ENCODE peak calls at places on chromosomes 5 and 9, in six cellular contexts. Z is tibial nerve, S is WERI-Rb-1, B is fibroblast of lung, I is psoas muscle, F is ovary. A is an unnamed sample.

GRCh38 chr9:87389936-87390335 is 107.7 kb upstream of the DAPK1 start:
- DNase-seq in Z (no peak), S (no peak), B (no peak), I (no peak), F (no peak), A (no peak)

GRCh38 chr9:80867731-80868130 is 821.6 kb downstream of the TLE1 start:
- DNase-seq in Z (no peak), S (no peak), B (peak), I (no peak), F (no peak), A (no peak)

GRCh38 chr5:150278916-150279315 is 10.7 kb downstream of the CAMK2A start:
- DNase-seq in Z (no peak), S (no peak), B (peak), I (no peak), F (no peak), A (no peak)

GRCh38 chr9:92633879-92634278 is 36.1 kb downstream of the IPPK start:
- DNase-seq in Z (no peak), S (no peak), B (no peak), I (no peak), F (peak), A (no peak)

GRCh38 chr5:135465391-135466122 is 13.4 kb upstream of the TIFAB start:
- DNase-seq in Z (no peak), S (no peak), B (no peak), I (no peak), F (no peak), A (no peak)

GRCh38 chr9:26426732-26427131 is 465.9 kb downstream of the CAAP1 start:
- DNase-seq in Z (no peak), S (peak), B (no peak), I (no peak), F (no peak), A (no peak)

GRCh38 chr9:111984075-111984802 is 87.6 kb downstream of the UGCG start:
- DNase-seq in Z (no peak), S (no peak), B (no peak), I (no peak), F (no peak), A (no peak)

GRCh38 chr9:129811967-129812363 is 9.0 kb downstream of the TOR1B start:
- DNase-seq in Z (no peak), S (peak), B (no peak), I (no peak), F (no peak), A (no peak)

GRCh38 chr5:961711-962240 is 46.8 kb upstream of the NKD2 start:
- DNase-seq in Z (no peak), S (no peak), B (no peak), I (peak), F (no peak), A (no peak)

GRCh38 chr5:7876867-7877266 is 7.9 kb downstream of the MTRR start:
- DNase-seq in Z (no peak), S (no peak), B (peak), I (no peak), F (no peak), A (no peak)

DNA sequence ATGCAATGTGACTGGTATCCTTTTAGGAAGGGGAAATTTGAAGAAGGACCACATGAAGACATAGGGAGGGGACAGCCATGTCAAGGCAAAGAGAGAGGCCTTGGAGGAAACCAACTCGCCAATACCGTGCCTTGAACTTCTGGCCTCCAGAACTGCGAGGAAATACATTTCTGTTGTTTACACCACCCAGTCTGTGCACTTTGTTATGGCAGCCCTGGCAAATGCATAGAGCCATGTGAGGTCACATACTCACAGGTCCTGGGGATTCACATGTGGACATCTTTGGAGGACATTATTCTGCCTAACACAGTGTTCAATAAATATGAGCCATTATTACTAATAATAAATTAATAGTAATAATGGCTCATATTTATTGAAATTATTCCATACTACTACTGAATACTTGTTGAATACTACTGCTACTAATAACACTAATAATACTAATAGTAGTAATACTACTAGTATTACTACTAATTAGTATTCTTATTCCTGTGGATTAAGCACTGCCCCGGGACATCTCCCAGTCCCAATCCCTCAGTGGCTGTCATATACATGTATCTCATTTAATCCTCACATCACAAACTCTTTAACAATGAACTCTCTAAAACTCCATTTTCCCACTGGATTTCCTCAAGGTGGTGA is 8.5 kb downstream of the TRAF1 start:
- DNase-seq in Z (no peak), S (no peak), B (no peak), I (no peak), F (no peak), A (no peak)
- H3K27ac ChIP-seq in Z (peak), S (peak), B (no peak), I (no peak), F (peak), A (peak)

GRCh38 chr5:91957671-91958070 is 574.6 kb upstream of the ARRDC3 start:
- DNase-seq in Z (no peak), S (no peak), B (peak), I (no peak), F (no peak), A (no peak)

GRCh38 chr5:91956738-91957137 is 573.6 kb upstream of the ARRDC3 start:
- DNase-seq in Z (no peak), S (no peak), B (no peak), I (no peak), F (no peak), A (no peak)

GRCh38 chr5:91950328-91950727 is 567.2 kb upstream of the ARRDC3 start:
- DNase-seq in Z (no peak), S (no peak), B (no peak), I (no peak), F (no peak), A (no peak)

GRCh38 chr5:91955610-91956009 is 572.5 kb upstream of the ARRDC3 start:
- DNase-seq in Z (no peak), S (no peak), B (no peak), I (no peak), F (no peak), A (peak)
- H3K27ac ChIP-seq in Z (no peak), S (no peak), B (no peak), I (no peak), F (no peak), A (no peak)

GRCh38 chr9:13607746-13608445 is 328.4 kb upstream of the MPDZ start:
- DNase-seq in Z (no peak), S (peak), B (no peak), I (no peak), F (no peak), A (no peak)
- H3K27ac ChIP-seq in Z (no peak), S (peak), B (no peak), I (peak), F (no peak), A (peak)

DNA sequence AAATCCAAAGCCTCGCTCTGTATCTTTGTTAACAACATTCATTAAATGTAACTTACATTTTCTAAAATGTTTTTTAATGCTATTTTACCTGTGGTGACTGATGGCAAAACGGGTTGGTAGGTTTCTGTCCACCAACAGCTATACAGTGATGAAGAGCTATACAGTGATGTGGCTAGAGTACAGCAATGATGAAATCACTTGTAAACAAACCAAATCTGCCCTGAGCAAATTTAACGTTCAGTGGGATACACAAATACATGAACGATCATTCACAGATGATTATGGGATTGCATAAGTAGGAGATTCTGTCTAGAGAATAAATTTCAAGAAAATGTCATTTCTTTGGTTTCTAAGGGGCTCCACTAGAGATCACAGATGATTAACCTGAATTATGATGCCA is 132.7 kb downstream of the MPDZ start:
- DNase-seq in Z (no peak), S (no peak), B (peak), I (no peak), F (no peak), A (no peak)
- H3K27ac ChIP-seq in Z (no peak), S (no peak), B (no peak), I (no peak), F (no peak), A (no peak)

GRCh38 chr5:13045897-13046551 is 898.5 kb downstream of the DNAH5 start:
- DNase-seq in Z (no peak), S (no peak), B (no peak), I (no peak), F (no peak), A (no peak)
- H3K27ac ChIP-seq in Z (no peak), S (no peak), B (no peak), I (no peak), F (no peak), A (no peak)

DNA sequence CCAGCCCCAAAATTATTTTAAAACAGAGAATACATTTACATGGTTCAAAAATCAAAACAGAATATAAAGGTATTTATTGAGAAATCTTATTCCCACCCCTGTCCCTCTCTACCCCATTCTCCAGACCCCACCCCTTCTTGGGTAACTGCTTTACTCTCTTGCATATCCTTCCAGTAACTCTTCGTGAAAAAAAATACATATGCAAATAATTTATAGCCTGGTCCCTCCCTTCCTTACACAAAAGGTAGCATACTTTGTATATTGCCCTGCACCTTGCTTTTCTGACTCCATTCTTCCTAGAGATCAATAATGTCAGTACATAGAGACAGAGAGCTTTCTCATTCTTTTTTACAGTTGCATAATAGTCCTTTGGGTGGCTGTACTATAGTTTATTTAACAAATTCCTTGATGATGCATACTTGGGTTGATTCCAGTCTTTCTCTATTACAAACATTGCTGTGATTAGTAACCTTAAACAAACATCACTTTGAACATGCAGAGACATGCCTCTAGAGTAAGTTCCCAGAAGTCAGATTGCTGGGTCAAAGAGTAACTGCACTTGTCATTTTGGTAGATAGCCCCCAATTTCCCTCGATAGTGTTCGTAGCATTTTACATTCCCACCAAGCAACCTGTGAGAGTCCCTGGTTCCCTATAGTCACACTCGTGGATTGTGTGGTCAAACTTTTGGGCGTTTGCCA is 47.9 kb downstream of the STOM start:
- DNase-seq in Z (no peak), S (no peak), B (peak), I (no peak), F (no peak), A (no peak)
- H3K27ac ChIP-seq in Z (peak), S (no peak), B (peak), I (peak), F (no peak), A (peak)

GRCh38 chr5:10594591-10595210 is 30.8 kb downstream of the ANKRD33B start:
- DNase-seq in Z (no peak), S (no peak), B (peak), I (no peak), F (no peak), A (no peak)
- H3K27ac ChIP-seq in Z (no peak), S (no peak), B (peak), I (peak), F (no peak), A (peak)

GRCh38 chr9:21607576-21607975 is 125.5 kb upstream of the IFNE start:
- DNase-seq in Z (no peak), S (no peak), B (no peak), I (no peak), F (no peak), A (no peak)
- H3K27ac ChIP-seq in Z (no peak), S (no peak), B (no peak), I (no peak), F (no peak), A (no peak)

DNA sequence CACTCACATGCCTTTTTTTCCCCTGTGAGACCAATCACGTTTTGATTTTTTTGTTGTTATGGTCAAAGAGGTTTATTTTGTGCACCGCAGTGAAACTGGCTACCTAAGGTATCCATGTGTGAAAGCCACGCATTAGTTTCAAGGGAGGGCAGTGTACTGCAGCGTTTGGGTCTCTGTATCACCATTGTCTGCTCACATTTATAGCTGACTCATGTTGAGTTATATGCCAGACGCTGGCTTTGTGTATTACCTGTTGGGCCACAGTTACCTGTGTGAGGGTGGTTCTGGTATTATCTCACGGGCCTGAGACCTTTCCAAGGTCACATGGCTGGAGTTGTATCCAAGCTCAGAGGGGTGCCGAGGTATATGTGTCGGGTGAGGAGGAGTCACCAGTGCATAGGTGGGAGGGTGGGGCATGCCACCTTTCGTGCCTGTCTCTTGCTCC is 75.8 kb downstream of the ARHGAP26 start:
- DNase-seq in Z (no peak), S (no peak), B (no peak), I (no peak), F (no peak), A (no peak)
- H3K27ac ChIP-seq in Z (peak), S (no peak), B (no peak), I (no peak), F (no peak), A (peak)

A was measured in heart left ventricle.